ENCODE peak calls at places on chromosomes 12 and 14, in four cellular contexts. R, P, O and V are unnamed samples. For H3K27me3, the result is how much of the 10 kb centered on the place peaks cover.

GRCh38 chr14:68841030-68841809 is 48.4 kb upstream of the ZFP36L1 start:
- DNase-seq in R (peak), O (no peak), P (no peak), V (no peak)

GRCh38 chr14:66330916-66331315 is 155.3 kb upstream of the CCDC196 start:
- DNase-seq in P (no peak), R (peak), O (no peak), V (no peak)

GRCh38 chr12:9118161-9118560 is 2.4 kb upstream of the A2M start:
- DNase-seq in O (peak), R (peak), P (no peak), V (no peak)

GRCh38 chr14:92421756-92422155 is 91.8 kb upstream of the RIN3 start:
- DNase-seq in P (no peak), O (no peak), R (no peak), V (no peak)

GRCh38 chr14:103033744-103034143 is 23.6 kb downstream of the CDC42BPB start:
- DNase-seq in R (no peak), O (no peak), P (no peak), V (no peak)

GRCh38 chr14:59728294-59728693 is 142.3 kb downstream of the RTN1 start:
- DNase-seq in O (no peak), R (no peak), P (no peak), V (no peak)

GRCh38 chr12:118680361-118680963 is 300.9 kb upstream of the SRRM4 start:
- DNase-seq in O (no peak), P (no peak), R (no peak), V (no peak)

GRCh38 chr12:23552417-23552816 is 397.1 kb downstream of the SOX5 start:
- DNase-seq in O (no peak), P (no peak), R (no peak), V (no peak)

GRCh38 chr14:94109915-94110250 is 653 bp upstream of the IFI27 start:
- DNase-seq in P (no peak), R (no peak), O (no peak), V (no peak)

GRCh38 chr12:92151916-92152315 is 6.3 kb upstream of the BTG1 start:
- DNase-seq in R (no peak), P (no peak), O (no peak), V (no peak)

GRCh38 chr14:65002586-65003210 is 16.0 kb downstream of the FNTB start:
- DNase-seq in P (no peak), R (peak), O (no peak), V (no peak)

GRCh38 chr12:1836854-1837411 is 16.6 kb downstream of the LRTM2 start:
- DNase-seq in P (no peak), O (no peak), R (no peak), V (no peak)

GRCh38 chr12:57613427-57614109 is 2.3 kb downstream of the ARHGEF25 start:
- DNase-seq in P (no peak), R (no peak), O (no peak), V (no peak)

GRCh38 chr12:112456029-112456428 is 37.3 kb downstream of the PTPN11 start:
- DNase-seq in O (no peak), P (no peak), R (no peak), V (no peak)

GRCh38 chr12:43805149-43805856 is 814 bp downstream of the TWF1 start:
- DNase-seq in O (no peak), R (no peak), P (peak), V (peak)

GRCh38 chr14:100010679-100011078 is 54.5 kb upstream of the EVL start:
- DNase-seq in R (peak), P (no peak), O (no peak), V (no peak)

GRCh38 chr12:48296586-48297396 is 53.9 kb downstream of the ZNF641 start:
- DNase-seq in O (peak), R (peak), P (peak), V (peak)

GRCh38 chr12:132621657-132622435 is 3.3 kb downstream of the P2RX2 start:
- DNase-seq in R (no peak), P (no peak), O (no peak), V (no peak)

GRCh38 chr14:51692646-51693045 is 40.9 kb downstream of the FRMD6 start:
- DNase-seq in P (no peak), O (no peak), R (no peak), V (no peak)

GRCh38 chr12:47378222-47378582 is 298.4 kb upstream of the AMIGO2 start:
- DNase-seq in R (no peak), O (no peak), P (no peak), V (no peak)

GRCh38 chr14:90300649-90301048 is 31.1 kb downstream of the NRDE2 start:
- DNase-seq in P (no peak), R (peak), O (no peak), V (no peak)

GRCh38 chr12:49340971-49341776 is 4.2 kb upstream of the C1QL4 start:
- DNase-seq in R (no peak), O (no peak), P (no peak), V (no peak)
- H3K27me3 ChIP-seq in R (half or more), O (half or more), P (under half), V (under half)

GRCh38 chr12:93742086-93742934 is 65.1 kb downstream of the CRADD start:
- DNase-seq in P (peak), O (no peak), R (peak), V (peak)

GRCh38 chr12:93743999-93744689 is 67.0 kb downstream of the CRADD start:
- DNase-seq in P (no peak), R (no peak), O (no peak), V (no peak)

GRCh38 chr12:93745304-93745703 is 68.1 kb downstream of the CRADD start:
- DNase-seq in O (no peak), R (no peak), P (no peak), V (no peak)

GRCh38 chr12:93741741-93742085 is 64.5 kb downstream of the CRADD start:
- DNase-seq in P (no peak), R (peak), O (no peak), V (no peak)

GRCh38 chr12:93743229-93743998 is 66.2 kb downstream of the CRADD start:
- DNase-seq in R (no peak), P (no peak), O (no peak), V (no peak)
- H3K4me3 ChIP-seq in R (peak), P (no peak), O (peak), V (no peak)

GRCh38 chr14:74612346-74613021 is 447 bp upstream of the LTBP2 start:
- DNase-seq in O (peak), P (peak), R (peak), V (peak)
- H3K27me3 ChIP-seq in O (under half), P (under half), R (under half), V (under half)

DNA sequence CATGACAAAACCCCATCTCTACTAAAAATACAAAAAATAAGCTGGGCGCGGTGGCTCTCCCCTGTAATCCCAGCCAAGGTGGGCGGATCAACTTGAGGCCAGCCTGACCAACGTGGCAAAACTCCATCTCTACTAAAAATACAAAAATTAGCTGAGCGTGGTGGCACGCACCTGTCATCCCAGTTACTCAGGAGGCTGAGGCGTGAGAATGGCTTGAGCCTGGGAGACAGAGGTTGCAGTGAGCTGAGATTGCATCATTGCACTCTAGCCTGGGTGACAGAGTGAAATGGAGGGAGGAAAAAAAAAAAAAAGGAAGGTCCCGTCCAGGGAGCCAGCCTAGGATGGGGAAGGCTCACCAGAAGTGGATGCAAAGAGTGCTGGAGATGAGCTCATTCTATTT is 2.0 kb upstream of the CD27 start:
- DNase-seq in P (no peak), O (no peak), R (no peak), V (no peak)
- H3K4me3 ChIP-seq in P (no peak), O (no peak), R (no peak), V (no peak)

GRCh38 chr14:77139022-77139421 is 2.6 kb downstream of the ZDHHC22 start:
- DNase-seq in R (no peak), P (no peak), O (no peak), V (no peak)
- H3K27me3 ChIP-seq in R (half or more), P (under half), O (half or more), V (under half)

GRCh38 chr12:77062846-77063461 is 2.4 kb downstream of the E2F7 start:
- DNase-seq in P (no peak), O (no peak), R (no peak), V (no peak)
- H3K4me3 ChIP-seq in P (no peak), O (no peak), R (peak), V (no peak)